ENCODE peak calls at places on chromosome 6, in six cellular contexts. One of them, this sample, is unnamed.

GRCh38 chr6:69449887-69450286 is 346.9 kb downstream of the LMBRD1 start:
- DNase-seq in mesothelial cell of epicardium: no peak
- DNase-seq in BJ: no peak
- DNase-seq in transverse colon: no peak
- DNase-seq in kidney epithelial cell: no peak
- DNase-seq in CD8-positive, alpha-beta T cell: no peak
- DNase-seq in this sample: no peak

GRCh38 chr6:36028887-36029324 is 1.3 kb downstream of the MAPK14 start:
- DNase-seq in mesothelial cell of epicardium: no peak
- DNase-seq in BJ: no peak
- DNase-seq in transverse colon: peak
- DNase-seq in kidney epithelial cell: peak
- DNase-seq in CD8-positive, alpha-beta T cell: peak
- DNase-seq in this sample: peak

GRCh38 chr6:40473026-40473425 is 114.1 kb downstream of the LRFN2 start:
- DNase-seq in mesothelial cell of epicardium: no peak
- DNase-seq in BJ: no peak
- DNase-seq in transverse colon: no peak
- DNase-seq in kidney epithelial cell: no peak
- DNase-seq in CD8-positive, alpha-beta T cell: no peak
- DNase-seq in this sample: no peak

GRCh38 chr6:28171271-28171670 is 29.6 kb downstream of the ZKSCAN8 start:
- DNase-seq in mesothelial cell of epicardium: no peak
- DNase-seq in BJ: no peak
- DNase-seq in transverse colon: no peak
- DNase-seq in kidney epithelial cell: no peak
- DNase-seq in CD8-positive, alpha-beta T cell: no peak
- DNase-seq in this sample: no peak

GRCh38 chr6:157283330-157283898 is 39.9 kb downstream of the TMEM242 start:
- DNase-seq in mesothelial cell of epicardium: no peak
- DNase-seq in BJ: no peak
- DNase-seq in transverse colon: no peak
- DNase-seq in kidney epithelial cell: no peak
- DNase-seq in CD8-positive, alpha-beta T cell: no peak
- DNase-seq in this sample: no peak

GRCh38 chr6:169370666-169371343 is 117.2 kb upstream of the THBS2 start:
- DNase-seq in mesothelial cell of epicardium: no peak
- DNase-seq in BJ: no peak
- DNase-seq in transverse colon: no peak
- DNase-seq in kidney epithelial cell: no peak
- DNase-seq in CD8-positive, alpha-beta T cell: no peak
- DNase-seq in this sample: no peak

GRCh38 chr6:36893976-36894932 is 8.5 kb downstream of the C6orf89 start:
- DNase-seq in mesothelial cell of epicardium: no peak
- DNase-seq in BJ: no peak
- DNase-seq in transverse colon: no peak
- DNase-seq in kidney epithelial cell: no peak
- DNase-seq in CD8-positive, alpha-beta T cell: no peak
- DNase-seq in this sample: no peak

GRCh38 chr6:447381-448165 is 56.0 kb downstream of the IRF4 start:
- DNase-seq in mesothelial cell of epicardium: no peak
- DNase-seq in BJ: no peak
- DNase-seq in transverse colon: no peak
- DNase-seq in kidney epithelial cell: no peak
- DNase-seq in CD8-positive, alpha-beta T cell: no peak
- DNase-seq in this sample: no peak

GRCh38 chr6:100001915-100002388 is 7.9 kb upstream of the MCHR2 start:
- DNase-seq in mesothelial cell of epicardium: no peak
- DNase-seq in BJ: no peak
- DNase-seq in transverse colon: peak
- DNase-seq in kidney epithelial cell: peak
- DNase-seq in CD8-positive, alpha-beta T cell: peak
- DNase-seq in this sample: no peak

GRCh38 chr6:76326866-76327265 is 254.4 kb upstream of the IMPG1 start:
- DNase-seq in mesothelial cell of epicardium: no peak
- DNase-seq in BJ: no peak
- DNase-seq in transverse colon: no peak
- DNase-seq in kidney epithelial cell: no peak
- DNase-seq in CD8-positive, alpha-beta T cell: no peak
- DNase-seq in this sample: no peak

GRCh38 chr6:88983532-88983931 is 20.1 kb upstream of the RNGTT start:
- DNase-seq in mesothelial cell of epicardium: no peak
- DNase-seq in BJ: no peak
- DNase-seq in transverse colon: peak
- DNase-seq in kidney epithelial cell: no peak
- DNase-seq in CD8-positive, alpha-beta T cell: no peak
- DNase-seq in this sample: no peak

GRCh38 chr6:7087491-7087979 is 20.2 kb upstream of the RREB1 start:
- DNase-seq in mesothelial cell of epicardium: no peak
- DNase-seq in BJ: no peak
- DNase-seq in transverse colon: peak
- DNase-seq in kidney epithelial cell: no peak
- DNase-seq in CD8-positive, alpha-beta T cell: peak
- DNase-seq in this sample: no peak

GRCh38 chr6:2791124-2792050 is 26.2 kb downstream of the WRNIP1 start:
- DNase-seq in mesothelial cell of epicardium: no peak
- DNase-seq in BJ: peak
- DNase-seq in transverse colon: peak
- DNase-seq in kidney epithelial cell: no peak
- DNase-seq in CD8-positive, alpha-beta T cell: peak
- DNase-seq in this sample: no peak

DNA sequence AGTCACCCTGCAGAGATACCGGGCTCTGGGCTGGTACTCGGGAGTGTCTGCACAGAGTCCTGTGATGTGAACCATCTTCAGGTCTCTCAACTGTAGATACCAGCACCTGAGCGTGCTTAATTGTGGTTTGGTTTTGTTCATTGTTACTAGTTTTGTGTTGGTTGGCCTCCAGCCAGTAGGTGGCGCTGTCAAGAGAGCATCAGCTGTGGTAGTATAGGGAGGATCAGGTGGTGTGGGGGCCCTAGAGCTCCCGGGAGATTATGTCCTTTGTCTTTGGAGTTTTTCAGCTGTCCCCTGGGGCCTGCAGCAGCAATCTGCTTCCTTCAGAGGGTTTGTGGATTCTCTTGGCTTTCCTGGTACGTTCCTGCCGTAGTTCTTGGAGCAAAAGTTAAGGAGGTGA is 67.9 kb downstream of the CDYL start:
- DNase-seq in mesothelial cell of epicardium: no peak
- DNase-seq in BJ: no peak
- DNase-seq in transverse colon: no peak
- DNase-seq in kidney epithelial cell: no peak
- DNase-seq in CD8-positive, alpha-beta T cell: no peak
- DNase-seq in this sample: no peak
- TF ChIP-seq CTCF in mesothelial cell of epicardium: no peak
- TF ChIP-seq CTCF in BJ: no peak
- TF ChIP-seq CTCF in transverse colon: peak
- TF ChIP-seq CTCF in kidney epithelial cell: no peak
- TF ChIP-seq CTCF in CD8-positive, alpha-beta T cell: no peak
- TF ChIP-seq CTCF in this sample: no peak

GRCh38 chr6:33929575-33930288 is 125.9 kb upstream of the MLN start:
- DNase-seq in mesothelial cell of epicardium: no peak
- DNase-seq in BJ: no peak
- DNase-seq in transverse colon: no peak
- DNase-seq in kidney epithelial cell: no peak
- DNase-seq in CD8-positive, alpha-beta T cell: no peak
- DNase-seq in this sample: no peak
- TF ChIP-seq CTCF in mesothelial cell of epicardium: no peak
- TF ChIP-seq CTCF in BJ: no peak
- TF ChIP-seq CTCF in transverse colon: no peak
- TF ChIP-seq CTCF in kidney epithelial cell: no peak
- TF ChIP-seq CTCF in CD8-positive, alpha-beta T cell: no peak
- TF ChIP-seq CTCF in this sample: no peak

GRCh38 chr6:149131891-149132290 is 185.6 kb upstream of the TAB2 start:
- DNase-seq in mesothelial cell of epicardium: no peak
- DNase-seq in BJ: no peak
- DNase-seq in transverse colon: no peak
- DNase-seq in kidney epithelial cell: no peak
- DNase-seq in CD8-positive, alpha-beta T cell: no peak
- DNase-seq in this sample: no peak

GRCh38 chr6:149129401-149130077 is 188.0 kb upstream of the TAB2 start:
- DNase-seq in mesothelial cell of epicardium: no peak
- DNase-seq in BJ: peak
- DNase-seq in transverse colon: no peak
- DNase-seq in kidney epithelial cell: peak
- DNase-seq in CD8-positive, alpha-beta T cell: no peak
- DNase-seq in this sample: no peak

GRCh38 chr6:149127212-149127611 is 190.3 kb upstream of the TAB2 start:
- DNase-seq in mesothelial cell of epicardium: no peak
- DNase-seq in BJ: peak
- DNase-seq in transverse colon: no peak
- DNase-seq in kidney epithelial cell: peak
- DNase-seq in CD8-positive, alpha-beta T cell: no peak
- DNase-seq in this sample: no peak

GRCh38 chr6:149130093-149130872 is 187.2 kb upstream of the TAB2 start:
- DNase-seq in mesothelial cell of epicardium: no peak
- DNase-seq in BJ: no peak
- DNase-seq in transverse colon: no peak
- DNase-seq in kidney epithelial cell: no peak
- DNase-seq in CD8-positive, alpha-beta T cell: no peak
- DNase-seq in this sample: no peak

DNA sequence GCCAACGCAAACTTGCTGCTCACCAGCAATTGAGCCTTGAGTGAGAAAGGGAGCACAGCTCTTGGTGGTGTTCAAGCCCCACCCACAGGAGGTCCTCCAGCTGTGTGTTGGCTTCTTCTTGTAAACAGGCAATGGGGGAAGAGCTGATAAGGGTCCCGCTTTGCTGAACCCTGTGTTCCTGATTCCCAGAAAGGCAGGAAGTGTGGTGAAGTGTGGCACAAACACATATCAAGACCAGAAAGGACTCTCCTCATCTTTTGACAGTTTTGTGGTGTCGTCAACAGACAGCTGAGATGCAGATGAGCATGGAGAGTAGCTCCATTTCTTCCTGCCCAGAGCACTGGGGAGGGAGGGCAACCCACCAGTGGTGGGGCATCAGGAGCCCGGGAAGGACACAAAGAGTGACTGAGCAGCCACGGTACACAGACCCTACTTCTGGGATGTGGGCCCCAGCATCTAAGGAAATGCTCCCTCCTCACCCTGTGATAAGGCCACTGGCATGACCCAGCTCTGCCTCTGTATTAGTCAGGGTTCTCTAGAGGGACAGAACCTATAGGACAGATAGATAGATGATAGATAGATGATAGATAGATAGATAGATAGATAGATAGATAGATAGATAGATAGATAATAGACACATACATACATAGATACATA is 188.9 kb upstream of the TAB2 start:
- DNase-seq in mesothelial cell of epicardium: no peak
- DNase-seq in BJ: no peak
- DNase-seq in transverse colon: no peak
- DNase-seq in kidney epithelial cell: no peak
- DNase-seq in CD8-positive, alpha-beta T cell: peak
- DNase-seq in this sample: no peak
- TF ChIP-seq CTCF in mesothelial cell of epicardium: no peak
- TF ChIP-seq CTCF in BJ: no peak
- TF ChIP-seq CTCF in transverse colon: no peak
- TF ChIP-seq CTCF in kidney epithelial cell: no peak
- TF ChIP-seq CTCF in CD8-positive, alpha-beta T cell: no peak
- TF ChIP-seq CTCF in this sample: no peak

GRCh38 chr6:140670013-140670412 is 1295.6 kb upstream of the CITED2 start:
- DNase-seq in mesothelial cell of epicardium: no peak
- DNase-seq in BJ: no peak
- DNase-seq in transverse colon: no peak
- DNase-seq in kidney epithelial cell: no peak
- DNase-seq in CD8-positive, alpha-beta T cell: no peak
- DNase-seq in this sample: no peak

GRCh38 chr6:140669321-140669720 is 1294.9 kb upstream of the CITED2 start:
- DNase-seq in mesothelial cell of epicardium: no peak
- DNase-seq in BJ: no peak
- DNase-seq in transverse colon: no peak
- DNase-seq in kidney epithelial cell: no peak
- DNase-seq in CD8-positive, alpha-beta T cell: no peak
- DNase-seq in this sample: no peak

DNA sequence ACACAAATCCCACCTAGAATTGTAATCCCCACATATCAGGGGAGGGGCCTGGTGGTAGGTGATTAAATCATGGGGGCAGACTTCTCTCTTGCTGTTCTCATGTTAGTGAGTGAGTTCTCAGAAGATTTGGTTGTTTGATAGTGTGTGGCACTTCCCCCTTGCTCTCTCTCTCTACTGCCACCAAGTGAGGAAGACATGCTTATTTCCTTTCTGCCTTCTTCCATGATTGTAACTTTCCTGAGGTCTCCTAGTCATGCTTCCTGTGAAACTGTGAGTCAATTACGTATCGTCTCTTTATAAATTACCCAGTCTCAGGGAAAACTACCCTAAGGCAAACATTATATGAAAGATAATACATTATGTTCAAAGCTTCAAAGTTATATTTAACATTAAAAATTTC is 1297.5 kb upstream of the CITED2 start:
- DNase-seq in mesothelial cell of epicardium: no peak
- DNase-seq in BJ: no peak
- DNase-seq in transverse colon: no peak
- DNase-seq in kidney epithelial cell: no peak
- DNase-seq in CD8-positive, alpha-beta T cell: no peak
- DNase-seq in this sample: no peak
- TF ChIP-seq CTCF in mesothelial cell of epicardium: no peak
- TF ChIP-seq CTCF in BJ: no peak
- TF ChIP-seq CTCF in transverse colon: no peak
- TF ChIP-seq CTCF in kidney epithelial cell: no peak
- TF ChIP-seq CTCF in CD8-positive, alpha-beta T cell: no peak
- TF ChIP-seq CTCF in this sample: no peak

GRCh38 chr6:143772662-143773061 is 70.5 kb upstream of the LTV1 start:
- DNase-seq in mesothelial cell of epicardium: no peak
- DNase-seq in BJ: no peak
- DNase-seq in transverse colon: no peak
- DNase-seq in kidney epithelial cell: no peak
- DNase-seq in CD8-positive, alpha-beta T cell: no peak
- DNase-seq in this sample: no peak
- TF ChIP-seq CTCF in mesothelial cell of epicardium: no peak
- TF ChIP-seq CTCF in BJ: no peak
- TF ChIP-seq CTCF in transverse colon: no peak
- TF ChIP-seq CTCF in kidney epithelial cell: no peak
- TF ChIP-seq CTCF in CD8-positive, alpha-beta T cell: no peak
- TF ChIP-seq CTCF in this sample: no peak

DNA sequence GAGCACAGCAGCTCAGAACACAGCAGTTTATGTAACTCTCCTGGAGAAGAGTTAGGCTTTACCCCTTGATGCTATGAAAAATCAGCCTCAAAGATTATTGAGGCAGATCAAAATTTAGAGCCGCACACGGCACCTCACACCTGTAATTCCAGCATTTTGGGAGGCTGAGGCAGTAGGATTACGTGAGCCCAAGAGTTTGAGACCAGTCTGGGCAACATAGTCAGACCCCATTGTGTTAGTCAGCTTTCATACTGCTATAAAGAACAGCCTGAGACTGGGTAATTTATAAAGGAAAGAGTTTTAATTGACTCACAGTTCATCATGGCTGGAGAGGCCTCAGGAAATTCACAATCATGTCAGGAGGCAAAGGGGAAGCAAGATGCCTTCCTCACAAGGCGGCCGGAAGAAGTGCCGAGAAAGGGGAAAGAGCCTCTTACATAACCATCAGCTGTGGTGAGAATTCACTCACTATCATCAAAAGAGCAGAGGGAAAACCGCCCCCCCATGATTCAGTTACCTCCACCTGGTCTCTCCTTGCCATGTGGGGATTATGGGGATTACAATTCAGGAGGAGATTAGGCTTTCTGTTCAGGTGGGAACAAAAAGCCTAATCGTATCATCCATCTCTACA is 87.7 kb downstream of the SGK1 start:
- DNase-seq in mesothelial cell of epicardium: no peak
- DNase-seq in BJ: no peak
- DNase-seq in transverse colon: no peak
- DNase-seq in kidney epithelial cell: no peak
- DNase-seq in CD8-positive, alpha-beta T cell: no peak
- DNase-seq in this sample: no peak
- TF ChIP-seq CTCF in mesothelial cell of epicardium: no peak
- TF ChIP-seq CTCF in BJ: no peak
- TF ChIP-seq CTCF in transverse colon: no peak
- TF ChIP-seq CTCF in kidney epithelial cell: no peak
- TF ChIP-seq CTCF in CD8-positive, alpha-beta T cell: no peak
- TF ChIP-seq CTCF in this sample: no peak